ENCODE peak calls at places on chromosomes 6 and 20, in four cellular contexts. I is IMR-90, R is endothelial cell of umbilical vein, J is K562. W is an unnamed sample.

GRCh38 chr6:167274270-167274669 is 16.8 kb upstream of the UNC93A start:
- DNase-seq in J (no peak), I (no peak), R (no peak), W (no peak)

GRCh38 chr6:30819287-30819917 is 64.9 kb upstream of the DDR1 start:
- DNase-seq in I (peak), J (no peak), R (peak), W (no peak)

GRCh38 chr6:29770286-29770685 is 47.1 kb downstream of the HLA-F start:
- DNase-seq in J (no peak), R (no peak), I (no peak), W (no peak)

GRCh38 chr6:33914519-33915120 is 110.8 kb upstream of the MLN start:
- DNase-seq in J (no peak), I (no peak), R (no peak), W (no peak)

GRCh38 chr6:131182991-131183425 is 47.7 kb downstream of the AKAP7 start:
- DNase-seq in R (peak), J (no peak), I (peak), W (no peak)

GRCh38 chr20:62850333-62850974 is 11.2 kb downstream of the TCFL5 start:
- DNase-seq in R (no peak), J (no peak), I (no peak), W (no peak)

GRCh38 chr6:164106345-164106769 is 691.8 kb downstream of the QKI start:
- DNase-seq in I (no peak), R (peak), J (peak), W (no peak)

GRCh38 chr6:129269076-129269475 is 386.1 kb downstream of the LAMA2 start:
- DNase-seq in R (no peak), I (peak), J (no peak), W (no peak)

GRCh38 chr6:75863784-75864183 is 114.7 kb downstream of the MYO6 start:
- DNase-seq in R (no peak), J (no peak), I (no peak), W (no peak)

GRCh38 chr6:18204691-18205090 is 49.5 kb downstream of the KDM1B start:
- DNase-seq in J (no peak), I (no peak), R (no peak), W (no peak)

GRCh38 chr6:169997930-169998218 is 246.5 kb downstream of the ERMARD start:
- DNase-seq in R (no peak), I (no peak), J (no peak), W (no peak)

GRCh38 chr6:28810655-28811053 is 113.1 kb downstream of the TRIM27 start:
- DNase-seq in R (no peak), J (no peak), I (no peak), W (no peak)

GRCh38 chr6:70304611-70305010 is 1.7 kb upstream of the COL9A1 start:
- DNase-seq in J (no peak), R (no peak), I (no peak), W (no peak)

GRCh38 chr20:59662161-59662560 is 57.8 kb downstream of the PHACTR3 start:
- DNase-seq in I (no peak), J (no peak), R (no peak), W (no peak)

GRCh38 chr6:43733471-43734293 is 36.3 kb upstream of the VEGFA start:
- DNase-seq in R (no peak), J (no peak), I (no peak), W (peak)

GRCh38 chr6:35213824-35214756 is at the start of gene SCUBE3:
- DNase-seq in J (peak), R (peak), I (peak), W (no peak)

GRCh38 chr6:158568549-158568948 is 8.7 kb downstream of the TMEM181 start:
- DNase-seq in J (no peak), R (no peak), I (no peak), W (no peak)

GRCh38 chr6:108902389-108902792 is 54.2 kb downstream of the ARMC2 start:
- DNase-seq in R (peak), J (no peak), I (peak), W (no peak)

GRCh38 chr20:4045741-4046140 is 30.4 kb upstream of the RNF24 start:
- DNase-seq in R (peak), I (peak), J (no peak), W (no peak)

GRCh38 chr6:30490031-30490876 is 945 bp downstream of the HLA-E start:
- DNase-seq in I (peak), R (peak), J (peak), W (peak)

GRCh38 chr20:62914970-62915457 is 11.3 kb downstream of the DIDO1 start:
- DNase-seq in J (peak), R (peak), I (peak), W (no peak)

GRCh38 chr20:36824142-36824940 is 50.8 kb upstream of the DSN1 start:
- DNase-seq in I (peak), J (no peak), R (no peak), W (no peak)

GRCh38 chr20:60695223-60695622 is 556.8 kb upstream of the CDH4 start:
- DNase-seq in J (no peak), R (no peak), I (peak), W (no peak)

GRCh38 chr6:148509789-148510581 is 167.3 kb downstream of the SASH1 start:
- DNase-seq in I (peak), J (no peak), R (peak), W (no peak)

GRCh38 chr20:48156951-48157700 is 371.8 kb upstream of the SULF2 start:
- DNase-seq in J (no peak), R (no peak), I (no peak), W (no peak)

GRCh38 chr20:3784226-3784853 is 2.2 kb downstream of the CENPB start:
- DNase-seq in J (no peak), I (no peak), R (no peak), W (no peak)

GRCh38 chr6:113820751-113821150 is 36.4 kb upstream of the MARCKS start:
- DNase-seq in R (no peak), I (peak), J (no peak), W (no peak)

GRCh38 chr6:104639671-104640070 is 220.0 kb downstream of the HACE1 start:
- DNase-seq in I (peak), R (peak), J (no peak), W (peak)

GRCh38 chr20:46062621-46063020 is 27.1 kb downstream of the NCOA5 start:
- DNase-seq in J (no peak), I (no peak), R (no peak), W (no peak)

GRCh38 chr6:123518441-123519190 is 118.1 kb downstream of the TRDN start:
- DNase-seq in J (no peak), R (no peak), I (no peak), W (no peak)

GRCh38 chr6:108526739-108527174 is 34.0 kb upstream of the FOXO3 start:
- DNase-seq in J (peak), I (peak), R (peak), W (no peak)

GRCh38 chr6:317452-318144 is 25.3 kb downstream of the DUSP22 start:
- DNase-seq in R (no peak), I (no peak), J (no peak), W (peak)

GRCh38 chr6:81120280-81120679 is 632.2 kb downstream of the TENT5A start:
- DNase-seq in I (no peak), R (no peak), J (no peak), W (no peak)

DNA sequence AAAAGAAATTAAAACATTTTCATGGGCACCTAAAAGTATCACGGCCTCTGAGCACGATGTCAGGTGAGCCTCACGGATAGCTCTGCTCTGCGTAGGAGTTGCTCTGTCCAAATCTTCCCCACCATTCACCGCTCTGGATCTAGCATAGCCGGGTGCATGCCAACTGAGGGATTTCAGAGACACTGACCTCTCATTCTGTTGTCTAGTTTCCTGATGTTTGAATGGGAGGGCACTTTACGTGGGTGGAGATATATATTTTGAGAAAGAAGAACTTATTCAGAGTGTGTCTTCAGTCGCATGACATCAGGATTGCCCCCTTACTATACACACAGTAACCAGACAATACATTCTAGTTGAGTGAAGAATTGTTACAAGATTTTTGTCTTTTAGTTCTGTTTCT is 96.5 kb upstream of the CITED2 start:
- DNase-seq in I (no peak), R (no peak), J (no peak), W (no peak)
- TF ChIP-seq FOS in I (no peak), R (no peak), J (no peak), W (no peak)

GRCh38 chr6:40550096-40550731 is 37.0 kb downstream of the LRFN2 start:
- DNase-seq in R (peak), J (peak), I (peak), W (no peak)
- TF ChIP-seq FOS in R (no peak), J (no peak), I (no peak), W (no peak)

GRCh38 chr6:89438248-89438647 is 5.3 kb downstream of the ANKRD6 start:
- DNase-seq in R (no peak), J (no peak), I (no peak), W (no peak)
- TF ChIP-seq FOS in R (no peak), J (no peak), I (no peak), W (no peak)

DNA sequence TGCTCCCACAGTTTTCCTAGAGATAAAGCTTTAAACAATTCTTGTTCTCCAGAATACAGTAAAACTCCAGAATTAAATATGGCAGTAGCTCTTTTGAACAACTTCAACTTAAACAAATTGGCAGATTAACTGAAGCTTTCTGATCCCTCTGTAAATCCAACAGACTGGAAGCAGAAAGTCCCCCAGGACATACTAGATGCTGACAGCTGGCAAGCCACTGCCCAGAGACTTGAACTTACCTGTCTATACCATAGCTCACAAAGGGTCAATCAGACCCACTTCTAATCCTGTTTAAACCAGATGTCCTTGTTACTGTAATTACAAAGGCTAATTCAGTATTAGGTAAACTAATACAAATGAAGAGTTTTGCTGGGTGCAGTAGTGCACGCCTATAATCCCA is 12.3 kb downstream of the GPLD1 start:
- DNase-seq in I (no peak), J (no peak), R (no peak), W (no peak)
- TF ChIP-seq FOS in I (no peak), J (no peak), R (no peak), W (no peak)

GRCh38 chr20:22567944-22568871 is 16.2 kb downstream of the FOXA2 start:
- DNase-seq in J (no peak), I (no peak), R (no peak), W (no peak)
- TF ChIP-seq FOS in J (no peak), I (no peak), R (no peak), W (no peak)

DNA sequence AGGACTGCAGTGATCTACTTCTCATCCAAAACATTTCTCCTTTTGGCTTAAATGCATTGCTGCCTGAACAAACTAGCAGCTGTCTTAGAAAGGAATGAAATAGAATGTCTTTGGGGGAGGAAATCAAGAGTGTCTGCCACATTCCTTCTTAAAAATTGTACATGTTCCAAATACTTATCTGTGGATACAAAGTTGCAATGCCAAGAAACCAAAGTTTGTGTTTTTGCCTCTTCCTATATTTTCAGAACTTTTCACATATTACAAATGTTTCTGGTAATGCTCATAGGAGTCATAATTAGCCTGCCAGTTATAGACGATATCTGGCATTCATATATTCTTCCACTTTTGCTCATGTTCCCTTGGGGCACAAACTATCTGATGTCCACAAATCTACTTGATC is 165.5 kb upstream of the BMP5 start:
- DNase-seq in J (no peak), I (peak), R (no peak), W (no peak)
- TF ChIP-seq FOS in J (no peak), I (no peak), R (no peak), W (no peak)

GRCh38 chr20:51410586-51411325 is 131.8 kb downstream of the NFATC2 start:
- DNase-seq in J (no peak), I (no peak), R (no peak), W (no peak)

GRCh38 chr20:51412333-51412761 is 130.2 kb downstream of the NFATC2 start:
- DNase-seq in J (no peak), I (peak), R (peak), W (no peak)

GRCh38 chr20:51413753-51414323 is 128.7 kb downstream of the NFATC2 start:
- DNase-seq in J (no peak), R (no peak), I (no peak), W (no peak)

GRCh38 chr20:51411867-51412266 is 130.7 kb downstream of the NFATC2 start:
- DNase-seq in J (no peak), R (no peak), I (no peak), W (no peak)

GRCh38 chr20:51412991-51413471 is 129.5 kb downstream of the NFATC2 start:
- DNase-seq in I (no peak), J (no peak), R (peak), W (no peak)
- TF ChIP-seq FOS in I (no peak), J (no peak), R (no peak), W (no peak)

W was measured in GM12878.